ENCODE peak calls at places on chromosomes 16 and 17, in five cellular contexts. T, V, S, A and R are unnamed samples.

GRCh38 chr17:18976201-18976600 is 24.2 kb downstream of the SLC5A10 start:
- DNase-seq in T (no peak), S (no peak), A (no peak), V (no peak), R (no peak)

GRCh38 chr16:66275795-66276428 is 90.6 kb upstream of the CDH5 start:
- DNase-seq in A (peak), S (no peak), T (no peak), V (peak), R (no peak)

GRCh38 chr17:48382989-48383388 is 47.0 kb downstream of the SKAP1 start:
- DNase-seq in V (no peak), A (no peak), T (no peak), S (no peak), R (no peak)

GRCh38 chr17:48294989-48295892 is 134.8 kb downstream of the SKAP1 start:
- DNase-seq in A (no peak), S (no peak), T (no peak), V (no peak), R (no peak)

GRCh38 chr17:6476061-6476833 is 32.0 kb downstream of the PIMREG start:
- DNase-seq in V (no peak), T (no peak), S (no peak), A (no peak), R (no peak)

GRCh38 chr16:49055824-49056545 is 225.7 kb downstream of the CBLN1 start:
- DNase-seq in S (no peak), A (peak), T (no peak), V (peak), R (no peak)

GRCh38 chr17:10041287-10041612 is 136.2 kb upstream of the RCVRN start:
- DNase-seq in V (no peak), T (no peak), A (no peak), S (no peak), R (no peak)

GRCh38 chr17:77738666-77739531 is 219.6 kb upstream of the TNRC6C start:
- DNase-seq in S (no peak), A (no peak), T (no peak), V (no peak), R (no peak)

GRCh38 chr16:35215287-35215686 is 1755.9 kb downstream of the TP53TG3F start:
- DNase-seq in T (no peak), S (no peak), V (no peak), A (no peak), R (no peak)

GRCh38 chr17:68319420-68320162 is 28.3 kb downstream of the ARSG start:
- DNase-seq in T (peak), A (peak), V (no peak), S (no peak), R (no peak)

GRCh38 chr16:9091867-9092281 is 430 bp downstream of the HAPSTR1 start:
- DNase-seq in A (no peak), S (peak), T (peak), V (no peak), R (peak)

GRCh38 chr17:61583242-61583641 is 7.8 kb downstream of the NACA2 start:
- DNase-seq in A (no peak), T (no peak), V (no peak), S (no peak), R (no peak)

GRCh38 chr16:75080205-75081029 is 36.2 kb downstream of the LDHD start:
- DNase-seq in S (no peak), T (no peak), A (no peak), V (no peak), R (no peak)

GRCh38 chr16:47731252-47731651 is 270.1 kb downstream of the PHKB start:
- DNase-seq in S (no peak), V (no peak), T (no peak), A (no peak), R (no peak)

GRCh38 chr17:59761385-59762021 is 54.0 kb downstream of the VMP1 start:
- DNase-seq in A (peak), S (no peak), V (no peak), T (no peak), R (no peak)

GRCh38 chr17:77746901-77747620 is 211.4 kb upstream of the TNRC6C start:
- DNase-seq in S (no peak), V (no peak), A (no peak), T (no peak), R (no peak)

GRCh38 chr17:39196191-39196819 is 1.2 kb downstream of the CACNB1 start:
- DNase-seq in V (no peak), S (no peak), A (peak), T (peak), R (no peak)

GRCh38 chr17:78322858-78323455 is 36.9 kb downstream of the SOCS3 start:
- DNase-seq in V (no peak), S (no peak), A (no peak), T (peak), R (no peak)

GRCh38 chr16:84501077-84501735 is 3.3 kb downstream of the MEAK7 start:
- DNase-seq in S (no peak), T (no peak), V (no peak), A (no peak), R (no peak)

GRCh38 chr17:1999557-2000251 is 25.4 kb downstream of the RTN4RL1 start:
- DNase-seq in V (peak), S (no peak), T (peak), A (peak), R (no peak)

GRCh38 chr16:48013476-48013875 is 142.3 kb downstream of the ABCC12 start:
- DNase-seq in A (peak), S (no peak), V (no peak), T (no peak), R (no peak)

GRCh38 chr16:55285586-55285985 is 38.4 kb upstream of the IRX6 start:
- DNase-seq in V (no peak), A (no peak), T (no peak), S (no peak), R (no peak)

GRCh38 chr17:55134486-55135157 is 130.1 kb upstream of the HLF start:
- DNase-seq in S (no peak), A (no peak), V (no peak), T (no peak), R (no peak)

GRCh38 chr17:76585649-76586593 is at the start of gene ST6GALNAC2:
- DNase-seq in T (peak), V (peak), S (no peak), A (no peak), R (no peak)